ENCODE peak calls at places on chromosomes 6 and 20, in six cellular contexts. I, R, A, C, Y and X are unnamed samples.

GRCh38 chr6:106630366-106630765 is 988 bp downstream of the QRSL1 start:
- DNase-seq in Y (no peak), R (no peak), A (peak), C (no peak), I (no peak), X (no peak)

GRCh38 chr20:37992802-37993538 is 40.3 kb downstream of the TTI1 start:
- DNase-seq in A (peak), I (no peak), C (peak), R (peak), Y (peak), X (peak)

GRCh38 chr20:25042531-25043498 is 15.1 kb downstream of the ACSS1 start:
- DNase-seq in I (no peak), Y (no peak), C (no peak), R (no peak), A (no peak), X (no peak)

GRCh38 chr6:112018619-112019416 is 35.1 kb upstream of the CCN6 start:
- DNase-seq in C (no peak), I (no peak), A (peak), Y (no peak), R (no peak), X (peak)

GRCh38 chr6:22647671-22648070 is 78.3 kb downstream of the HDGFL1 start:
- DNase-seq in C (no peak), Y (peak), A (peak), I (no peak), R (no peak), X (no peak)

GRCh38 chr6:148358196-148358785 is 15.7 kb downstream of the SASH1 start:
- DNase-seq in A (peak), C (no peak), Y (no peak), R (peak), I (no peak), X (no peak)

GRCh38 chr6:7166410-7167293 is 58.9 kb downstream of the RREB1 start:
- DNase-seq in A (peak), C (no peak), Y (no peak), R (peak), I (no peak), X (peak)

GRCh38 chr6:126721581-126722145 is 381.7 kb downstream of the CENPW start:
- DNase-seq in C (no peak), Y (no peak), I (no peak), R (peak), A (peak), X (no peak)

GRCh38 chr20:45300961-45301360 is 5.7 kb upstream of the RBPJL start:
- DNase-seq in C (peak), A (peak), I (no peak), R (no peak), Y (no peak), X (peak)

GRCh38 chr20:25220021-25220730 is 24.7 kb downstream of the ENTPD6 start:
- DNase-seq in Y (no peak), A (peak), R (no peak), C (no peak), I (no peak), X (no peak)

GRCh38 chr6:127468936-127469335 is 9.7 kb upstream of the KIAA0408 start:
- DNase-seq in Y (no peak), C (no peak), R (no peak), I (no peak), A (no peak), X (no peak)

GRCh38 chr6:113248532-113248931 is 608.6 kb upstream of the MARCKS start:
- DNase-seq in Y (no peak), R (no peak), C (no peak), A (no peak), I (no peak), X (no peak)

GRCh38 chr20:6595704-6596103 is 171.8 kb upstream of the BMP2 start:
- DNase-seq in Y (no peak), A (peak), I (no peak), C (no peak), R (no peak), X (no peak)

GRCh38 chr6:35754452-35755321 is 17.9 kb downstream of the ARMC12 start:
- DNase-seq in A (no peak), R (no peak), Y (no peak), C (no peak), I (no peak), X (no peak)

GRCh38 chr20:64242003-64242796 is 13.3 kb upstream of the PCMTD2 start:
- DNase-seq in Y (no peak), A (no peak), C (no peak), R (no peak), I (no peak), X (no peak)

GRCh38 chr6:80641591-80641990 is 535.1 kb downstream of the BCKDHB start:
- DNase-seq in Y (no peak), A (no peak), I (no peak), C (no peak), R (no peak), X (no peak)